ENCODE peak calls at places on chromosomes 2 and 18, in seven cellular contexts. I, Z, N, H, R, S and U are unnamed samples.
A peak's percentile ranks its signal among the peaks of the same experiment; 100 is the strongest.

GRCh38 chr2:217922101-217923006 is 80.4 kb downstream of the TNS1 start:
- DNase-seq in N (no peak), H (peak; percentile 55), R (no peak), I (peak; percentile 87), Z (peak; percentile 73), S (no peak), U (peak; percentile 93)

GRCh38 chr2:224884188-224884587 is 158.1 kb downstream of the DOCK10 start:
- DNase-seq in N (no peak), R (no peak), S (no peak), H (peak; percentile 35), Z (no peak), I (no peak), U (no peak)

GRCh38 chr2:147365577-147365976 is 479.3 kb upstream of the ACVR2A start:
- DNase-seq in R (no peak), H (no peak), Z (no peak), S (no peak), N (no peak), I (no peak), U (no peak)

GRCh38 chr2:101341901-101342624 is 33.6 kb upstream of the RNF149 start:
- DNase-seq in Z (peak; percentile 84), H (peak; percentile 61), S (peak; percentile 78), I (peak; percentile 53), R (peak; percentile 73), N (peak; percentile 60), U (peak; percentile 59)

GRCh38 chr2:161436411-161436810 is 20.3 kb downstream of the TBR1 start:
- DNase-seq in H (peak; percentile 93), N (no peak), R (no peak), Z (no peak), I (no peak), S (no peak), U (no peak)

GRCh38 chr2:232418466-232419244 is 12.0 kb downstream of the ALPG start:
- DNase-seq in N (no peak), S (peak; percentile 26), I (no peak), H (no peak), Z (no peak), R (no peak), U (peak; percentile 35)

GRCh38 chr2:43221660-43222471 is 4.5 kb downstream of the ZFP36L2 start:
- DNase-seq in I (peak; percentile 94), N (peak; percentile 75), S (peak; percentile 90), R (peak; percentile 88), Z (peak; percentile 94), H (peak; percentile 97), U (peak; percentile 89)

GRCh38 chr18:51196811-51197660 is 445 bp downstream of the MEX3C start:
- DNase-seq in R (peak; percentile 59), Z (peak; percentile 74), H (peak; percentile 51), S (peak; percentile 64), I (peak; percentile 50), N (peak; percentile 38), U (peak; percentile 64)

GRCh38 chr2:221488134-221488807 is 83.8 kb downstream of the EPHA4 start:
- DNase-seq in I (no peak), Z (no peak), R (no peak), N (no peak), H (no peak), S (peak; percentile 14), U (no peak)

GRCh38 chr2:238220892-238221521 is 17.5 kb upstream of the ILKAP start:
- DNase-seq in R (no peak), I (peak; percentile 66), Z (no peak), S (no peak), N (no peak), H (no peak), U (no peak)

GRCh38 chr2:20175267-20175666 is 49.7 kb downstream of the SDC1 start:
- DNase-seq in Z (no peak), H (no peak), S (no peak), N (no peak), I (no peak), R (no peak), U (no peak)

GRCh38 chr2:223760838-223761502 is 76.4 kb downstream of the AP1S3 start:
- DNase-seq in R (peak; percentile 18), S (peak; percentile 24), N (peak; percentile 23), I (no peak), H (peak; percentile 89), Z (no peak), U (peak; percentile 90)

GRCh38 chr18:74861154-74861553 is 263.5 kb downstream of the ZNF407 start:
- DNase-seq in N (no peak), Z (no peak), H (peak; percentile 78), R (no peak), I (no peak), S (no peak), U (no peak)

GRCh38 chr18:48037481-48038271 is 107.2 kb upstream of the SMAD2 start:
- DNase-seq in Z (peak; percentile 61), I (no peak), S (no peak), R (no peak), H (no peak), N (no peak), U (peak; percentile 76)

GRCh38 chr2:64606495-64607363 is 47.0 kb downstream of the SERTAD2 start:
- DNase-seq in R (peak; percentile 55), Z (peak; percentile 92), S (peak; percentile 88), H (no peak), N (peak; percentile 95), I (peak; percentile 92), U (peak; percentile 55)

DNA sequence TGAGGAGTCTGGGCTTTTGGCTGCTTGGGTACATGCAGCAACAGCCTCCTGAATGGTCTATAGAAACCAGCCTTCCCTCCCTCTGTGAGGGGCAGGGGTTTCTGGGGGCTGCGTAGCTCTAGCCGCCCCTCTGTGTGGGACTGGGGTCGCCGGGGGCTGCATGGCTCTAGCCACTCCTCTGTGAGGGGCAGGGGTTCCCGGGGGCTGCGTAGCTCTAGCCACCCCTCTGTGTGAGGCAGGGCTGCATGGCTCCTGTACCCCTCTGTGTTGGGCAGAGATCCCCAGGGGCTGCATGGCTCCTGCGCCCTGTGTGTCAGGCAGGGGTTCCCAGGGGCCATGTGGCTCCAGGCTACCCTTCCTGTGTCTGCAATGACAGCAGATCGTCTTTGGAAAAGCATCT is 17.6 kb downstream of the HS6ST1 start:
- DNase-seq in Z (peak; percentile 9), I (no peak), N (no peak), R (no peak), S (no peak), H (no peak), U (no peak)
- H3K4me1 ChIP-seq in Z (peaks cover 20% of the 10 kb centered on the region), I (no peaks in the 10 kb centered on the region), N (peaks cover 12% of the 10 kb centered on the region), R (peaks cover 63% of the 10 kb centered on the region), S (peaks cover 35% of the 10 kb centered on the region), H (peaks cover 60% of the 10 kb centered on the region), U (peaks cover 16% of the 10 kb centered on the region)

GRCh38 chr18:7565677-7566076 is 1.4 kb upstream of the PTPRM start:
- DNase-seq in H (no peak), N (no peak), Z (no peak), R (no peak), I (no peak), S (no peak), U (no peak)

GRCh38 chr18:7567487-7568425 is 640 bp downstream of the PTPRM start:
- DNase-seq in I (peak; percentile 43), R (peak; percentile 54), H (peak; percentile 64), S (peak; percentile 27), N (no peak), Z (peak; percentile 73), U (peak; percentile 75)

GRCh38 chr18:7568426-7568825 is 1.3 kb downstream of the PTPRM start:
- DNase-seq in Z (peak; percentile 74), S (peak; percentile 9), R (peak; percentile 52), N (no peak), I (peak; percentile 28), H (peak; percentile 20), U (peak; percentile 60)

GRCh38 chr18:7566244-7566586 is 901 bp upstream of the PTPRM start:
- DNase-seq in H (no peak), I (no peak), S (no peak), R (no peak), N (no peak), Z (no peak), U (no peak)

GRCh38 chr18:7566587-7567486 is at the start of gene PTPRM:
- DNase-seq in H (peak; percentile 78), N (peak; percentile 22), Z (peak; percentile 96), I (peak; percentile 86), R (peak; percentile 87), S (peak; percentile 72), U (peak; percentile 90)
- H3K4me3 ChIP-seq in H (peak within 1 kb of the TSS; percentile 96), N (peak within 1 kb of the TSS; percentile 48), Z (peak within 1 kb of the TSS; percentile 98), I (peak within 1 kb of the TSS; percentile 89), R (peak within 1 kb of the TSS; percentile 32), S (peak within 1 kb of the TSS; percentile 78), U (peak within 1 kb of the TSS; percentile 95)

GRCh38 chr2:240629968-240630770 is 4.9 kb downstream of the GPR35 start:
- DNase-seq in S (peak; percentile 6), H (no peak), R (no peak), Z (no peak), N (no peak), I (peak; percentile 7), U (no peak)
- TF ChIP-seq POLR2A in S (no peak), H (no peak), R (no peak), Z (no peak), N (no peak), I (no peak), U (no peak)

GRCh38 chr2:22890142-22890541 is 494.8 kb upstream of the KLHL29 start:
- DNase-seq in R (no peak), Z (no peak), I (no peak), H (no peak), N (no peak), S (no peak), U (no peak)
- H3K4me1 ChIP-seq in R (no peaks in the 10 kb centered on the region), Z (no peaks in the 10 kb centered on the region), I (no peaks in the 10 kb centered on the region), H (no peaks in the 10 kb centered on the region), N (no peaks in the 10 kb centered on the region), S (no peaks in the 10 kb centered on the region), U (no peaks in the 10 kb centered on the region)

GRCh38 chr18:32760391-32760790 is 12.4 kb downstream of the KLHL14 start:
- DNase-seq in I (no peak), R (no peak), Z (no peak), S (peak; percentile 39), H (no peak), N (peak; percentile 83), U (no peak)
- H3K4me3 ChIP-seq in I (no peak overlapping the region), R (no peak overlapping the region), Z (no peak overlapping the region), S (no peak overlapping the region), H (no peak overlapping the region), N (no peak overlapping the region), U (no peak overlapping the region)

GRCh38 chr2:159895258-159896209 is 97.5 kb upstream of the CD302 start:
- DNase-seq in R (no peak), N (no peak), S (no peak), H (peak; percentile 11), I (no peak), Z (no peak), U (peak; percentile 33)
- TF ChIP-seq POLR2A in R (no peak), N (no peak), S (no peak), H (no peak), I (no peak), Z (no peak), U (no peak)